ENCODE peak calls at places on chromosomes 16 and 17, in five cellular contexts. V is GM23248; Y is hypothalamus; C is Kasumi-1; M is stimulated activated CD4-positive, alpha-beta T cell treated with anti-CD3 and anti-CD28 coated beads, TNF-alpha, amount 100 ng/mL, for 24 hours. B is an unnamed sample.

GRCh38 chr17:27529230-27529796 is 73.1 kb downstream of the KSR1 start:
- DNase-seq in V (no peak), Y (no peak), C (peak), M (no peak), B (no peak)

GRCh38 chr17:37726891-37727780 is 17.7 kb downstream of the HNF1B start:
- DNase-seq in V (no peak), Y (no peak), C (no peak), M (no peak), B (no peak)

GRCh38 chr16:79988721-79989220 is 388.2 kb upstream of the MAF start:
- DNase-seq in V (no peak), Y (no peak), C (no peak), M (no peak), B (no peak)

GRCh38 chr16:50460538-50461399 is 87.4 kb upstream of the NKD1 start:
- DNase-seq in V (no peak), Y (no peak), C (no peak), M (no peak), B (no peak)

GRCh38 chr16:84924339-84925091 is 86.8 kb downstream of the ZDHHC7 start:
- DNase-seq in V (no peak), Y (no peak), C (no peak), M (no peak), B (no peak)

GRCh38 chr16:78576941-78577340 is 477.5 kb downstream of the WWOX start:
- DNase-seq in V (no peak), Y (no peak), C (peak), M (no peak), B (no peak)

GRCh38 chr16:19704321-19705130 is 13.5 kb downstream of the KNOP1 start:
- DNase-seq in V (peak), Y (no peak), C (no peak), M (no peak), B (no peak)

GRCh38 chr16:85431431-85432124 is 181.5 kb upstream of the GSE1 start:
- DNase-seq in V (no peak), Y (no peak), C (no peak), M (no peak), B (no peak)

GRCh38 chr17:79791354-79792123 is 5.3 kb downstream of the CBX8 start:
- DNase-seq in V (no peak), Y (no peak), C (no peak), M (no peak), B (no peak)

GRCh38 chr16:68778551-68779231 is 41.6 kb downstream of the CDH1 start:
- DNase-seq in V (no peak), Y (no peak), C (no peak), M (no peak), B (peak)

GRCh38 chr17:386145-386876 is 33.7 kb upstream of the RPH3AL start:
- DNase-seq in V (peak), Y (peak), C (no peak), M (peak), B (no peak)

GRCh38 chr17:81324177-81324905 is 29.2 kb upstream of the SLC38A10 start:
- DNase-seq in V (no peak), Y (no peak), C (no peak), M (no peak), B (no peak)

GRCh38 chr17:18277076-18277475 is 16.6 kb downstream of the MIEF2 start:
- DNase-seq in V (no peak), Y (no peak), C (no peak), M (no peak), B (no peak)

GRCh38 chr16:22183901-22184614 is 21.8 kb downstream of the SDR42E2 start:
- DNase-seq in V (no peak), Y (no peak), C (no peak), M (no peak), B (no peak)

GRCh38 chr16:12340151-12340733 is 363.7 kb downstream of the SNX29 start:
- DNase-seq in V (peak), Y (no peak), C (no peak), M (peak), B (peak)

GRCh38 chr17:79117905-79118487 is 43.4 kb downstream of the ENGASE start:
- DNase-seq in V (no peak), Y (no peak), C (no peak), M (no peak), B (no peak)

GRCh38 chr16:49860593-49860992 is 4.7 kb upstream of the ZNF423 start:
- DNase-seq in V (no peak), Y (no peak), C (no peak), M (no peak), B (no peak)

GRCh38 chr17:49976163-49976827 is 7.3 kb downstream of the DLX4 start:
- DNase-seq in V (no peak), Y (no peak), C (no peak), M (no peak), B (no peak)

GRCh38 chr16:19853973-19854876 is 30.4 kb downstream of the GPRC5B start:
- DNase-seq in V (no peak), Y (no peak), C (no peak), M (no peak), B (no peak)

GRCh38 chr16:17768257-17768656 is 297.5 kb upstream of the XYLT1 start:
- DNase-seq in V (peak), Y (no peak), C (no peak), M (no peak), B (no peak)

GRCh38 chr17:79977711-79978544 is 57.7 kb downstream of the TBC1D16 start:
- DNase-seq in V (no peak), Y (no peak), C (no peak), M (no peak), B (no peak)

GRCh38 chr16:10678655-10679054 is 16.1 kb downstream of the TEKT5 start:
- DNase-seq in V (no peak), Y (no peak), C (no peak), M (no peak), B (no peak)

GRCh38 chr16:11094075-11094593 is 149.8 kb downstream of the CLEC16A start:
- DNase-seq in V (no peak), Y (no peak), C (peak), M (peak), B (no peak)

GRCh38 chr16:27197004-27197403 is 6.3 kb upstream of the KDM8 start:
- DNase-seq in V (no peak), Y (no peak), C (no peak), M (no peak), B (no peak)